ENCODE peak calls at places on chromosomes 12 and 14, in ten cellular contexts. E, B, Z, A, K, P, V, O, S and N are unnamed samples.

GRCh38 chr14:77186911-77187648 is 5.5 kb downstream of the TMEM63C start:
- DNase-seq in S (no peak), A (peak; percentile 36), O (no peak), P (peak; percentile 43), K (no peak), E (peak; percentile 24), Z (no peak), V (no peak), B (no peak), N (no peak)

GRCh38 chr12:113424915-113425823 is 3.0 kb downstream of the SDSL start:
- DNase-seq in V (no peak), O (peak; percentile 50), A (peak; percentile 71), E (peak; percentile 53), B (no peak), S (peak; percentile 41), Z (peak; percentile 66), K (peak; percentile 64), P (peak; percentile 58), N (no peak)

GRCh38 chr14:22820731-22821130 is 5.5 kb upstream of the SLC7A7 start:
- DNase-seq in E (peak; percentile 11), A (peak; percentile 59), B (no peak), K (no peak), S (no peak), P (no peak), O (no peak), Z (no peak), V (no peak), N (no peak)

GRCh38 chr12:98883231-98883630 is 238.1 kb downstream of the APAF1 start:
- DNase-seq in O (no peak), K (no peak), P (no peak), Z (no peak), V (no peak), A (no peak), E (no peak), B (no peak), S (no peak), N (no peak)

GRCh38 chr14:75860561-75861160 is 121.1 kb downstream of the TGFB3 start:
- DNase-seq in O (no peak), V (no peak), S (no peak), E (no peak), Z (no peak), K (no peak), A (peak; percentile 46), B (no peak), P (no peak), N (no peak)

GRCh38 chr14:39430762-39431415 is 1.3 kb downstream of the FBXO33 start:
- DNase-seq in B (no peak), P (peak; percentile 17), K (no peak), E (peak; percentile 24), O (no peak), S (no peak), V (no peak), Z (no peak), A (no peak), N (no peak)

GRCh38 chr14:98229676-98230366 is 1042.2 kb downstream of the BCL11B start:
- DNase-seq in B (no peak), Z (no peak), E (no peak), V (no peak), K (no peak), S (peak; percentile 36), O (no peak), A (no peak), P (peak; percentile 23), N (no peak)

GRCh38 chr14:24789277-24789832 is 155.4 kb upstream of the GZMB start:
- DNase-seq in K (no peak), E (no peak), Z (no peak), B (no peak), V (no peak), O (no peak), S (no peak), A (no peak), P (no peak), N (no peak)

GRCh38 chr12:70584332-70584731 is 52.9 kb downstream of the PTPRB start:
- DNase-seq in E (no peak), V (no peak), A (no peak), B (no peak), P (no peak), O (no peak), Z (no peak), K (no peak), S (no peak), N (no peak)

GRCh38 chr12:49706351-49707126 is 666 bp downstream of the FMNL3 start:
- DNase-seq in K (peak; percentile 23), S (peak; percentile 13), A (peak; percentile 65), V (no peak), B (peak; percentile 79), E (peak; percentile 33), O (peak; percentile 49), Z (peak; percentile 50), P (peak; percentile 50), N (no peak)

GRCh38 chr14:105484069-105484996 is 2.4 kb upstream of the CRIP1 start:
- DNase-seq in P (no peak), O (no peak), K (peak; percentile 43), V (peak; percentile 62), E (no peak), A (no peak), B (peak; percentile 88), Z (no peak), S (peak; percentile 75), N (no peak)

GRCh38 chr14:105486974-105487448 is 325 bp downstream of the CRIP1 start:
- DNase-seq in A (peak; percentile 62), O (peak; percentile 70), V (peak; percentile 60), B (peak; percentile 95), K (peak; percentile 86), Z (no peak), E (no peak), S (peak; percentile 74), P (no peak), N (no peak)

GRCh38 chr14:105486333-105486973 is at the start of gene CRIP1:
- DNase-seq in O (no peak), V (no peak), S (peak; percentile 36), E (no peak), K (peak; percentile 55), Z (no peak), A (no peak), B (no peak), P (no peak), N (no peak)

GRCh38 chr14:105484997-105485393 is 1.7 kb upstream of the CRIP1 start:
- DNase-seq in B (no peak), K (no peak), P (no peak), E (no peak), S (no peak), A (no peak), V (no peak), Z (no peak), O (no peak), N (no peak)

DNA sequence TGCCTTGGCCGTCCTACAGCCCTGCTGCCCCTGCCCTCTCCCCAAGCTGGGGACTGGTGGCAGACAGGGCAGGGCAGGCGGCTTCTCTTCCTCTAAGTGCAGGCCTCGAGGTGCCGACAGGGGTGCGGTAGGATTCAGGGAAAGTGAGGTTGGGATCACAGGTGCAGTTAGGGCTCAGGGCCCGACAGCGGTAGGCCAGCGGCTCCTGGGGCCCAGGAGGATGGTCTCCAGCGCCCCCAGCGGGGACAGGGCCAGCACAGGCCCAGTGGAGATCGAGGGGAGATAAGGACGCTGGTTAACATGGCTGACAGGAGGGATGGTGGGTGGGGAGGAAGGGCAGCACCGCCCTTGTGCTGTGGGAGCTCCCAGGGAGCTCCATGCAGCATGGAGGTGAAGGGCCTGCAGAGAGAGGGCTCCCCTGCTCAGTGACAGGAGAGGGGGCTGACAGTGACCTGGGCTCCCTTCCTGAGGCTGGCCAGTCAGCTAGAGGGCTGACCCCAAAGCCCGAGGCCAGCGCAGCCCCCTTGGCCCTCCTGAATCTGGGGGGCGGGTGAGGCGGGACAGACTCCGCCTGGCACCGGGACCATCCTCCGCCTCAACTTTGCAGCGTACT is 860 bp upstream of the CRIP1 start:
- DNase-seq in B (no peak), E (no peak), S (peak; percentile 39), O (peak; percentile 51), K (peak; percentile 40), P (no peak), A (peak; percentile 92), V (no peak), Z (no peak), N (no peak)
- H3K4me3 ChIP-seq in B (peak overlapping the region; percentile 65), E (no peak overlapping the region), S (no peak overlapping the region), O (no peak overlapping the region), K (no peak overlapping the region), P (no peak overlapping the region), A (peak overlapping the region; percentile 61), V (no peak overlapping the region), Z (no peak overlapping the region), N (no peak overlapping the region)

GRCh38 chr12:53735-54095 is 12.9 kb upstream of the IQSEC3 start:
- DNase-seq in P (no peak), Z (no peak), K (no peak), E (no peak), O (no peak), V (no peak), S (no peak), A (no peak), B (no peak), N (no peak)
- TF ChIP-seq CTCF in P (no peak), Z (no peak), K (no peak), E (no peak), O (no peak), V (no peak), S (no peak), A (no peak), B (no peak), N (no peak)

GRCh38 chr12:56448860-56449621 is at the start of gene TIMELESS:
- DNase-seq in B (peak; percentile 93), P (peak; percentile 92), E (peak; percentile 82), S (peak; percentile 78), K (peak; percentile 93), O (peak; percentile 96), A (peak; percentile 96), V (peak; percentile 83), Z (peak; percentile 92), N (peak; percentile 70)
- H3K4me3 ChIP-seq in B (peak within 1 kb of the TSS; percentile 60), P (peak within 1 kb of the TSS; percentile 73), E (peak within 1 kb of the TSS; percentile 57), S (peak within 1 kb of the TSS; percentile 94), K (peak within 1 kb of the TSS; percentile 58), O (peak within 1 kb of the TSS; percentile 85), A (peak within 1 kb of the TSS; percentile 61), V (peak within 1 kb of the TSS; percentile 76), Z (peak within 1 kb of the TSS; percentile 92), N (peak within 1 kb of the TSS; percentile 64)

GRCh38 chr12:12349711-12350665 is at the start of gene MANSC1:
- DNase-seq in E (peak; percentile 20), Z (peak; percentile 83), O (peak; percentile 51), S (peak; percentile 43), A (peak; percentile 86), V (peak; percentile 61), K (peak; percentile 81), B (peak; percentile 81), P (no peak), N (no peak)
- TF ChIP-seq CTCF in E (no peak), Z (no peak), O (peak; percentile 18), S (peak; percentile 24), A (peak; percentile 54), V (peak; percentile 48), K (peak; percentile 26), B (peak; percentile 43), P (peak; percentile 45), N (peak; percentile 51)